ENCODE peak calls at places on chromosomes 6 and 20, in four cellular contexts. K, F, X and E are unnamed samples.

GRCh38 chr20:31485450-31486339 is 10.6 kb downstream of the REM1 start:
- DNase-seq in K (no peak), F (peak), X (peak), E (no peak)

GRCh38 chr6:21845018-21845417 is 251.5 kb downstream of the SOX4 start:
- DNase-seq in K (no peak), F (peak), X (no peak), E (no peak)

GRCh38 chr6:84635081-84635745 is 129.2 kb downstream of the TBX18 start:
- DNase-seq in K (no peak), F (no peak), X (no peak), E (no peak)

GRCh38 chr20:41183831-41184230 is 46.5 kb downstream of the PLCG1 start:
- DNase-seq in K (no peak), F (no peak), X (no peak), E (no peak)

GRCh38 chr6:109024368-109024767 is 70.3 kb downstream of the SESN1 start:
- DNase-seq in K (no peak), F (no peak), X (no peak), E (no peak)

GRCh38 chr6:16049178-16049577 is 79.7 kb upstream of the MYLIP start:
- DNase-seq in K (no peak), F (no peak), X (no peak), E (no peak)

GRCh38 chr6:158381214-158381613 is 68.9 kb downstream of the TULP4 start:
- DNase-seq in K (no peak), F (no peak), X (no peak), E (no peak)

GRCh38 chr6:75128881-75129570 is 76.8 kb downstream of the COL12A1 start:
- DNase-seq in K (no peak), F (no peak), X (no peak), E (no peak)

GRCh38 chr20:44335675-44336074 is 1.2 kb upstream of the R3HDML start:
- DNase-seq in K (no peak), F (no peak), X (no peak), E (no peak)

GRCh38 chr20:51132286-51132810 is 109.4 kb upstream of the KCNG1 start:
- DNase-seq in K (no peak), F (no peak), X (no peak), E (no peak)

GRCh38 chr6:11202513-11203305 is 29.8 kb downstream of the NEDD9 start:
- DNase-seq in K (no peak), F (peak), X (no peak), E (no peak)

GRCh38 chr20:62545271-62545670 is 69.5 kb upstream of the GATA5 start:
- DNase-seq in K (no peak), F (no peak), X (no peak), E (no peak)

GRCh38 chr20:11924923-11925322 is 7.2 kb downstream of the BTBD3 start:
- DNase-seq in K (no peak), F (no peak), X (no peak), E (no peak)

GRCh38 chr20:20699917-20700316 is 12.5 kb downstream of the RALGAPA2 start:
- DNase-seq in K (no peak), F (no peak), X (no peak), E (no peak)

GRCh38 chr6:3138341-3138740 is 19.0 kb downstream of the TUBB2A start:
- DNase-seq in K (no peak), F (no peak), X (no peak), E (no peak)

GRCh38 chr6:166737231-166737630 is 110.2 kb upstream of the RPS6KA2 start:
- DNase-seq in K (peak), F (no peak), X (no peak), E (no peak)

GRCh38 chr20:11229772-11230171 is 556.0 kb upstream of the JAG1 start:
- DNase-seq in K (no peak), F (no peak), X (peak), E (no peak)

GRCh38 chr20:47801759-47802158 is 16.5 kb upstream of the SULF2 start:
- DNase-seq in K (no peak), F (no peak), X (no peak), E (no peak)

GRCh38 chr6:150560884-150561219 is 38.8 kb upstream of the PLEKHG1 start:
- DNase-seq in K (no peak), F (no peak), X (no peak), E (no peak)

GRCh38 chr20:36208257-36208656 is 28.0 kb upstream of the AAR2 start:
- DNase-seq in K (no peak), F (no peak), X (no peak), E (no peak)

GRCh38 chr20:36209921-36210320 is 26.4 kb upstream of the AAR2 start:
- DNase-seq in K (no peak), F (no peak), X (no peak), E (no peak)

GRCh38 chr20:36206068-36206467 is 30.2 kb upstream of the AAR2 start:
- DNase-seq in K (no peak), F (no peak), X (no peak), E (no peak)

GRCh38 chr20:36206641-36207040 is 29.6 kb upstream of the AAR2 start:
- DNase-seq in K (no peak), F (no peak), X (no peak), E (no peak)

DNA sequence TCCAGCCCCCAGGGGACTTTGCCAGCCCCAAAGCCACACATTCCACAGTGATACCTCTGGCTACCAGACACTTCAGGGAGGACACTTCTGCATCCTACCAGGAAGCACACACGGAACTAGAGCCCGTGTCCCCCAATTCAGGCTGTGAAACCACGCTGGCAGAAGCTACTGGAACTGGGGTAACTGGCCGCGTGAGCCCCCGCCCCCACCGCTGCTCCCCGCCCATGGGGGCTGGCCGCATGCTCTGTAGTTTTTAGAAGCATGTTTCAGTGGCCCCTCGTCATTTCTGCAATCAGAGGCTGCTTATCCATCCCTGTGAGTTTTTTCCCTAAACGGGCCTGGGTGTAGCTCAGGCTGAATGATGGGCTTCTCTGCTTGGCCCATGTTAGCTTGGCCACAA is 28.7 kb upstream of the AAR2 start:
- DNase-seq in K (no peak), F (no peak), X (no peak), E (no peak)
- TF ChIP-seq CTCF in K (no peak), F (no peak), X (no peak), E (no peak)

DNA sequence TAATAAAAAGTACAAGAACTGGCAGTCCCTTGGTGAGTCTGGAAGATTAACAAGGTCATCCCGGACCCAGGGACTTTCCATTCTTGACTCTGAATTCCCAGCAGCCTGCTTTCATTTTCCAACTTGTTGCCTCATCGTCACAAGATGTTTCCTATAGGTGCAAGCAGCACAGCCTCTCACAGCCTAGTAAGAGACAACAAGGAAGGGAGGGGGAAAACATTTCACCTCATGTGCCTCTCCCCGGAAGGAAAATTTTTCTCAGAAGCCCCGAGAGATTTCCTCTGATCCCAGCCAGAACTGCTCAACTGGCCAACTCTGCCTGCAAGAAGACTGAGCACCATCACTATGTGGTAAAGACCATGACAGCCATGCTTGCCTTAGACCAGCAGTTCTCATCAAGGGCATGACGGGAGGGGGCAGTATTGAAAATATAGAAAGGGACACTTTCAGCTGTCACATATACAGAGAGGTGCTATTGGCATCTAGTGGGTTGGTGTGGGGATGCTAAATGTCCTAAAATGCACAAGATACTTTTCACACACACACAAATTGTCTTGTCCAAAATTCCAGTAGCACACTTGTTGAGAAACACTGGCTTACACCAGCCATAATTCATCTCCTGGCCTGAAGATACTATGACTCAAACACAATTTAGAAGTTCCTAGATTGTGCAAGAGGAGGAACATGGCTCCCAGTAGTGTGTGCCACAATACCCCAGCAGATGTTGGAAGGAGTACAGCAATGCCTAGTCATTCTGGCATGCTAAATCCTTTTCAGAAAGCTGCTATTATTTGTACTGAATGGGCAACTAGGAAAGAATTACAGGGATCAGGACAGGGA is 10.8 kb upstream of the WTAP start:
- DNase-seq in K (no peak), F (no peak), X (no peak), E (no peak)
- TF ChIP-seq CTCF in K (no peak), F (no peak), X (peak), E (no peak)

GRCh38 chr20:60203451-60203850 is 245.2 kb downstream of the CDH26 start:
- DNase-seq in K (no peak), F (no peak), X (no peak), E (no peak)
- TF ChIP-seq CTCF in K (no peak), F (no peak), X (no peak), E (no peak)

GRCh38 chr6:28980797-28981390 is 24.2 kb downstream of the ZNF311 start:
- DNase-seq in K (peak), F (peak), X (peak), E (peak)

GRCh38 chr6:28982476-28983266 is 22.4 kb downstream of the ZNF311 start:
- DNase-seq in K (no peak), F (peak), X (no peak), E (no peak)

GRCh38 chr6:28981391-28981832 is 23.7 kb downstream of the ZNF311 start:
- DNase-seq in K (peak), F (peak), X (peak), E (peak)

GRCh38 chr6:28980137-28980796 is 24.8 kb downstream of the ZNF311 start:
- DNase-seq in K (no peak), F (no peak), X (no peak), E (no peak)

DNA sequence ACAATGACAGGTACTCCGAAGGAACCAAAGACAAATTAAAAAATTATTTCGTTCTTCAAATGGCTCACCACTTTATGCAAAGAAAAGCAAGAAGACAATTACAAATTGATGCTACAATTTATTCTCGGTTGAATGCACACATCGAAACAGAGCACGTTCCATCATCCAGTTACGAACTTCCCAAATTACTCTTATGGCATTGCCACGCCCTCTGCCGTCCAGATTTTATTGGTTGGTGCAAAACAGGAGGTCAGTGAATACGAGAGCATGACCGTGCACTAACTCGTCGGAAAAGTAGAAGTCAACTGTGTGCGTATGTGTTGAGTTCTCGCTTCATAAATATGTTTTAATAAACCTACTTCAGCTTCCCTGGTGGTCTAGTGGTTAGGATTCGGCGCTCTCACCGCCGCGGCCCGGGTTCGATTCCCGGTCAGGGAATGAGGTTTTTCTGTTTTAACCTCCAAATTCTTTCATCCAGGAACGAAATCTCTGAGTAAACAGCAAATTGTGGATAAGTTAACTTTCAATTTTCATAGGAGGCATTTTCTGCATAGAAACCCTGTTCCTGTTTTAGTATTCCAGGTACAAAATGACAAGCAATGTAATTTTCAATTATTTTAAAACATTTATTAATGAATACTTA is 23.2 kb downstream of the ZNF311 start:
- DNase-seq in K (peak), F (peak), X (peak), E (peak)
- TF ChIP-seq CTCF in K (peak), F (no peak), X (no peak), E (no peak)